ENCODE peak calls at places on chromosome 7, in four cellular contexts. D, A, M and G are unnamed samples.

GRCh38 chr7:32070406-32071360 is at the start of gene PDE1C:
- DNase-seq in D (no peak), M (peak), A (no peak), G (no peak)

GRCh38 chr7:123823898-123824753 is 20.8 kb upstream of the HYAL4 start:
- DNase-seq in A (no peak), D (peak), M (peak), G (no peak)

GRCh38 chr7:66015440-66016130 is 33.6 kb upstream of the GUSB start:
- DNase-seq in D (no peak), A (no peak), M (no peak), G (no peak)

GRCh38 chr7:141150465-141150864 is 76.6 kb downstream of the TMEM178B start:
- DNase-seq in A (no peak), D (no peak), M (no peak), G (no peak)

GRCh38 chr7:85021090-85021704 is 165.7 kb downstream of the SEMA3D start:
- DNase-seq in D (no peak), A (peak), M (no peak), G (no peak)

GRCh38 chr7:148540041-148540738 is 50.4 kb upstream of the C7orf33 start:
- DNase-seq in A (no peak), M (no peak), D (no peak), G (no peak)

GRCh38 chr7:138308116-138308515 is 151.9 kb upstream of the TRIM24 start:
- DNase-seq in D (no peak), A (no peak), M (no peak), G (no peak)

GRCh38 chr7:84291756-84292155 is 97.2 kb upstream of the SEMA3A start:
- DNase-seq in D (no peak), A (no peak), M (no peak), G (no peak)

GRCh38 chr7:90824386-90825307 is 228.5 kb downstream of the CDK14 start:
- DNase-seq in M (no peak), A (no peak), D (no peak), G (no peak)

GRCh38 chr7:22858640-22859561 is 36.3 kb upstream of the TOMM7 start:
- DNase-seq in D (no peak), A (peak), M (no peak), G (no peak)

GRCh38 chr7:133091943-133092464 is 10.1 kb upstream of the CHCHD3 start:
- DNase-seq in A (no peak), M (no peak), D (no peak), G (no peak)
- TF ChIP-seq SPI1 in A (no peak), M (no peak), D (no peak), G (no peak)

GRCh38 chr7:11843113-11843765 is 11.2 kb upstream of the THSD7A start:
- DNase-seq in A (no peak), D (no peak), M (no peak), G (no peak)

GRCh38 chr7:11846311-11846710 is 14.3 kb upstream of the THSD7A start:
- DNase-seq in M (no peak), A (no peak), D (no peak), G (no peak)

GRCh38 chr7:11847336-11847735 is 15.3 kb upstream of the THSD7A start:
- DNase-seq in M (no peak), A (no peak), D (no peak), G (no peak)

DNA sequence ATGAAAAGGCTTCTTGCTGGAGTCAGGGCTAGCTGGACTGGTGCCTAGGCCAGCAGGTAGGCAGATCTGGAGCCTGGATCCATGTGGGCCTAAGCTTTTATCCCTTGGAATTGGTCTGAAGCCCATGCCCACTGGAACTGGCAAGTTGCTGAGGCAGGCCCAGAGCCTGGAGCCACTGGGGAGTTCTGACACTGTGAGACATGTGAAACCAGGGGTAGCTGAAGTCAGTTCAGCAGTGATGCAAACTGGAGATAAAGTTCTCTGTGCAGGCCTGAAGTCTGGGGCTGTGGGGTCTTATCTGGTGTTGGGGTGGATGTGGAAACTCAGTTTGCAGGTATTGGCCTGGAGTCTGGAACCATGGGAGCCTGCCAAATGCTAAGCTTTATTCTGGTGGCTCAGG is 9.7 kb upstream of the THSD7A start:
- DNase-seq in D (no peak), M (no peak), A (no peak), G (no peak)
- TF ChIP-seq SPI1 in D (no peak), M (no peak), A (no peak), G (no peak)

GRCh38 chr7:98418636-98419315 is 17.9 kb upstream of the BAIAP2L1 start:
- DNase-seq in D (no peak), M (no peak), A (peak), G (no peak)
- TF ChIP-seq SPI1 in D (no peak), M (no peak), A (no peak), G (no peak)

GRCh38 chr7:14748461-14748860 is 154.1 kb downstream of the DGKB start:
- DNase-seq in M (no peak), A (no peak), D (no peak), G (no peak)
- TF ChIP-seq SPI1 in M (no peak), A (no peak), D (no peak), G (no peak)

GRCh38 chr7:231030-231857 is 38.9 kb downstream of the FAM20C start:
- DNase-seq in D (no peak), M (no peak), A (no peak), G (no peak)

GRCh38 chr7:227940-228339 is 35.6 kb downstream of the FAM20C start:
- DNase-seq in M (no peak), D (no peak), A (no peak), G (no peak)

GRCh38 chr7:228610-229009 is 36.2 kb downstream of the FAM20C start:
- DNase-seq in M (no peak), D (no peak), A (no peak), G (no peak)

GRCh38 chr7:230274-230673 is 37.9 kb downstream of the FAM20C start:
- DNase-seq in A (no peak), D (no peak), M (no peak), G (no peak)

DNA sequence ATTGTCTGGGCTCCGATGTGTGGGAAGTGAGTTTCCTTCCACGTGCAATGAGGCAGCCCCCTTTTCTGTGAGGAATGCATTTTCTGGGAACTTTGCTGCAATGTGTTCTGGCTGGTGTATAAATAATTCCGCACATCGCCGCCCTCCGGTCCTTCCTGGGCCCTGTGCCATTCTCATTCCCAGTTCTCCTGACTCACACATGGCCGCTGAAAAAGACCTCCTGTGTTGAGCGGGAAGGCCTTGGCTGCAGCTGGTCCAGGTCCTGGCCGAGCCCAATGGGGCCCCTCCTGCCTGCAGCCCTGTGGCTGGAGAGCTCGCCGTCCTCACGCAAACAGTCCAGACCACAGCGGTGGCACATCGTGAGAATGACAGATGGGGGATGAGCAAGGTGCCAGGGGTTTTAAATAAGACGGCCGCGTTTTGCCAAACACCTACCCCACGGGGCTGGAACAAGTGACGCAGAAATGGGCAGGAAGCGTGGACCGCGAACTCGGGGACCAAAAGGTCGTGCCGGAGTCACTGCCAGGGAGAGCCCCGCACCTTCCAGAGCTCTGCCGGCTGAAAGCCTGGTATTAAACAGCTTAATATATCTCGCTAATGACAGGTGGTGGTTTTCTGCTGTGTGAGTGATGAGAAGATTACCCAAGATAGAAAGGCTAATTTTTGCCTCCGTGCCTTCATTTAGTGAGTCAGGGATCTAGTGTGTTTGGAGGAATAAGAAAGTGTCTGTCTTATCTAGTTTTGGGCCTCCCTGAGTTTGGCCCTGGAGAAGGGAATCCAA is 37.0 kb downstream of the FAM20C start:
- DNase-seq in A (no peak), M (no peak), D (no peak), G (no peak)
- TF ChIP-seq SPI1 in A (no peak), M (no peak), D (no peak), G (no peak)

GRCh38 chr7:80552304-80552703 is 40.4 kb upstream of the GNAT3 start:
- DNase-seq in M (no peak), A (no peak), D (no peak), G (no peak)
- TF ChIP-seq SPI1 in M (no peak), A (no peak), D (no peak), G (no peak)

GRCh38 chr7:81331061-81332018 is 412.5 kb upstream of the SEMA3C start:
- DNase-seq in M (no peak), A (no peak), D (no peak), G (no peak)
- TF ChIP-seq SPI1 in M (no peak), A (no peak), D (no peak), G (no peak)

GRCh38 chr7:158354861-158355260 is 232.8 kb downstream of the PTPRN2 start:
- DNase-seq in M (no peak), D (no peak), A (no peak), G (no peak)

GRCh38 chr7:158353606-158354570 is 233.7 kb downstream of the PTPRN2 start:
- DNase-seq in A (peak), D (no peak), M (no peak), G (peak)

GRCh38 chr7:158357106-158357897 is 230.3 kb downstream of the PTPRN2 start:
- DNase-seq in M (no peak), A (no peak), D (no peak), G (no peak)

GRCh38 chr7:158356454-158356853 is 231.2 kb downstream of the PTPRN2 start:
- DNase-seq in D (no peak), M (no peak), A (no peak), G (no peak)

DNA sequence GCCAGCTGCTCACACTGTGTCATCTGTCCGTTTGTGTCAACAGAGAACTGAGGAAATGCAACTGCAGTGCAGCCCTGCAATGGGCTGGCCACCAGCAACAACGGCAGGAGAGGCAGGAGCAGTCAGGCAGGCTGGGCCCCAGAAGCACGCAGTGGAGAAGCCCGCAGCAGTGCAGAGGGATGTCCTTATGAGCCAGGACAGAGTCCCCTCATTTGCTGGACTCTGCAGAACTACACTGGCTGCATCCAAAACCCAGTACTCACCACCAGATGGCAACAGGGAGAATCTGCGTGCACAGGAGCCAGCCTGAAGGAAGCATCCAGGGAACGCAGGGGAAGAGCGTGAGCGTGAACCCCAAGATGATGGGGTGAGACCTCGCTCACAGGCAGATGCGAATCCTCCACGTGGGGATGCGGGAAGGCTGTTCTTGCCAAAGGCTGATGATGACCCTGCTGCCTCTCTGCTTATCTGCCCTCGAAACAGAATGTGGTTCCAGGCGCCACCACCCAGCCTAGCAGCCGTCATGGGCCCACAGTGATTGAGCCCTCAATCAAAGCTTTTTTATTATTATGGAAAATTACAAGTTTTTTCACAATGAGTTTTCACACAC is 232.1 kb downstream of the PTPRN2 start:
- DNase-seq in A (peak), M (no peak), D (no peak), G (no peak)
- TF ChIP-seq SPI1 in A (no peak), M (no peak), D (no peak), G (no peak)

GRCh38 chr7:3244241-3244814 is 56.7 kb upstream of the SDK1 start:
- DNase-seq in A (no peak), M (no peak), D (no peak), G (no peak)
- TF ChIP-seq SPI1 in A (no peak), M (no peak), D (no peak), G (no peak)

GRCh38 chr7:2800923-2801682 is 43.0 kb downstream of the GNA12 start:
- DNase-seq in M (no peak), A (no peak), D (no peak), G (peak)
- TF ChIP-seq SPI1 in M (no peak), A (no peak), D (no peak), G (no peak)